ENCODE peak calls at places on chromosomes 13 and 19, in ten cellular contexts. F is stomach; I is adrenal gland; E is CD8-positive, alpha-beta memory T cell; Q is HCT116; W is uterus; A is left ventricle myocardium inferior; T is DND-41; G is testis; Y is IMR-90. U is an unnamed sample. For H3K4me1, the result is how much of the 10 kb centered on the place peaks cover.

GRCh38 chr13:112971288-112971643 is 2.3 kb downstream of the MCF2L start:
- DNase-seq in F (no peak), I (no peak), E (no peak), Q (no peak), W (no peak), A (no peak), T (no peak), G (no peak), Y (no peak), U (no peak)

GRCh38 chr19:41886761-41887710 is 4.1 kb downstream of the ARHGEF1 start:
- DNase-seq in F (no peak), I (no peak), E (peak), Q (no peak), W (no peak), A (no peak), T (peak), G (no peak), Y (no peak), U (no peak)

GRCh38 chr13:107770541-107770940 is 444.8 kb downstream of the LIG4 start:
- DNase-seq in F (no peak), I (no peak), E (no peak), Q (no peak), W (no peak), A (no peak), T (no peak), G (no peak), Y (no peak), U (no peak)

GRCh38 chr19:52492201-52492960 is 35.1 kb upstream of the ZNF808 start:
- DNase-seq in F (no peak), I (no peak), E (no peak), Q (no peak), W (no peak), A (no peak), T (peak), G (peak), Y (no peak), U (no peak)

GRCh38 chr13:60647547-60647946 is 250.5 kb downstream of the TDRD3 start:
- DNase-seq in F (no peak), I (no peak), E (no peak), Q (no peak), W (no peak), A (no peak), T (no peak), G (no peak), Y (no peak), U (no peak)

GRCh38 chr13:99995503-99996176 is 14.1 kb downstream of the ZIC2 start:
- DNase-seq in F (no peak), I (no peak), E (no peak), Q (no peak), W (no peak), A (no peak), T (no peak), G (no peak), Y (no peak), U (no peak)

GRCh38 chr13:85597790-85598500 is 201.3 kb downstream of the SLITRK6 start:
- DNase-seq in F (no peak), I (no peak), E (no peak), Q (no peak), W (no peak), A (no peak), T (no peak), G (no peak), Y (peak), U (no peak)

GRCh38 chr13:64471916-64472315 is 2758.2 kb downstream of the PCDH9 start:
- DNase-seq in F (no peak), I (no peak), E (no peak), Q (peak), W (no peak), A (no peak), T (no peak), G (no peak), Y (peak), U (peak)

GRCh38 chr19:16161848-16162247 is 11.5 kb downstream of the CIB3 start:
- DNase-seq in F (no peak), I (no peak), E (no peak), Q (peak), W (no peak), A (no peak), T (no peak), G (no peak), Y (peak), U (peak)

GRCh38 chr19:23800281-23800680 is 41.6 kb upstream of the ZNF681 start:
- DNase-seq in F (no peak), I (no peak), E (no peak), Q (no peak), W (no peak), A (no peak), T (no peak), G (no peak), Y (no peak), U (no peak)

GRCh38 chr13:71786815-71787214 is 80.2 kb downstream of the DACH1 start:
- DNase-seq in F (no peak), I (no peak), E (no peak), Q (no peak), W (no peak), A (no peak), T (no peak), G (no peak), Y (no peak), U (no peak)

GRCh38 chr13:30465541-30466357 is at the start of gene HMGB1:
- DNase-seq in F (peak), I (peak), E (peak), Q (peak), W (peak), A (peak), T (peak), G (peak), Y (peak), U (peak)

GRCh38 chr13:28100149-28101121 is at the start of gene FLT3:
- DNase-seq in F (peak), I (no peak), E (peak), Q (peak), W (no peak), A (peak), T (peak), G (peak), Y (peak), U (peak)

GRCh38 chr19:53664152-53664551 is 32.4 kb downstream of the DPRX start:
- DNase-seq in F (no peak), I (no peak), E (no peak), Q (no peak), W (no peak), A (no peak), T (no peak), G (no peak), Y (no peak), U (no peak)

GRCh38 chr13:108734676-108735075 is 105.3 kb downstream of the MYO16 start:
- DNase-seq in F (no peak), I (no peak), E (no peak), Q (peak), W (no peak), A (no peak), T (no peak), G (peak), Y (no peak), U (no peak)

GRCh38 chr13:51605698-51606097 is 21.4 kb downstream of the WDFY2 start:
- DNase-seq in F (no peak), I (no peak), E (no peak), Q (no peak), W (no peak), A (no peak), T (no peak), G (no peak), Y (no peak), U (no peak)

GRCh38 chr19:19146865-19147264 is 8.6 kb upstream of the TMEM161A start:
- DNase-seq in F (no peak), I (no peak), E (no peak), Q (no peak), W (no peak), A (no peak), T (no peak), G (no peak), Y (no peak), U (no peak)

GRCh38 chr19:995051-995827 is 5.0 kb upstream of the GRIN3B start:
- DNase-seq in F (no peak), I (no peak), E (no peak), Q (no peak), W (no peak), A (no peak), T (no peak), G (no peak), Y (no peak), U (no peak)

GRCh38 chr13:100403675-100404074 is 184.9 kb downstream of the GGACT start:
- DNase-seq in F (no peak), I (no peak), E (no peak), Q (no peak), W (no peak), A (no peak), T (peak), G (no peak), Y (no peak), U (no peak)

GRCh38 chr13:113926951-113927660 is 46.8 kb downstream of the C13orf46 start:
- DNase-seq in F (peak), I (peak), E (no peak), Q (no peak), W (no peak), A (peak), T (no peak), G (peak), Y (no peak), U (no peak)

GRCh38 chr13:50757021-50757420 is 86.5 kb downstream of the DLEU7 start:
- DNase-seq in F (no peak), I (no peak), E (no peak), Q (no peak), W (no peak), A (no peak), T (no peak), G (no peak), Y (no peak), U (no peak)

GRCh38 chr19:12983561-12984142 is 11.6 kb upstream of the NFIX start:
- DNase-seq in F (peak), I (peak), E (peak), Q (peak), W (peak), A (peak), T (peak), G (peak), Y (peak), U (peak)

GRCh38 chr19:4063369-4064072 is 3.2 kb downstream of the ZBTB7A start:
- DNase-seq in F (no peak), I (peak), E (no peak), Q (no peak), W (no peak), A (no peak), T (no peak), G (no peak), Y (no peak), U (no peak)
- H3K4me1 ChIP-seq in F (half or more), I (half or more), E (half or more), Q (half or more), W (under half), A (half or more), T (under half), G (half or more), Y (under half), U (under half)

DNA sequence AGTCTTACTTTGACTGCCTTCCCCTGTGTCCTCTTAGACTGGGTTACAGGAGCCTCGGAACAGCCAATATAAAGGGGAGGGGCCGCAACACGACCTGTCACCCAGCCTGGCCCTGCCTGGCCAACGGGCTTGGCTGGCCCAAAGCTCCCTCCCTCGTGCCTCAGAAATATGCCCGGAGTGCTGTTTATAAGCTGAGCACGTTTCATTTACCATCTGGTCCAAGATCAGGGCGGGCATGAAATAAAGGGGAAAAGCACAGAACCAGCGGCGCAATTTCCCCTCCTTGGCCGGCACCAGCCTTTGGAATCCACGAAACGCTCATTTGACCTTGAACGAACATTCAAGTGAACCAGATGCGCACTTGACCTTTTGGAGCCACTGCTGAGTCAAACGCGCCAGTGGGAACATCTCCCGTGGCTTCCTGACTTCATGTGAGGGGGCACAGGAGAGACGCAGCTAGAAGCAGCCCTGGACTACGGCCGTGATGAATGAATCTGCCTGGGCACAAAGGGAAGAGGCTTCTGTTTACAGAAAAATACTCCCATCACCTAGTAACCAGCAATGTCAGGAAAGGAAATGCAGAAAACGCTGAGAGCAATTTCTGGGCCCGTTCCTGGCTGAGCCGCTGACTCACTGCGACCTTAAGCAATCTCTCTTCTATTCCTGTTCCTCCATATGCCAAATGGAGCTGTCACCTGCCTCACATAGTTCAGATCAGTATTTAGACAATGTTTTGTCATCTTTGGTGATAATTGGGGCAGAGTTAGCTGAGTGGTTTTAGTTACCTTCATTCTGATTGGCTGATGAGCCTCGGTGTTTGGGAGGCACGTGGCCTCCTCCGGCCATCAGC is 53.3 kb downstream of the RFX2 start:
- DNase-seq in F (peak), I (peak), E (no peak), Q (no peak), W (peak), A (peak), T (no peak), G (peak), Y (peak), U (peak)
- H3K4me1 ChIP-seq in F (half or more), I (under half), E (under half), Q (under half), W (under half), A (half or more), T (under half), G (under half), Y (under half), U (under half)

GRCh38 chr13:79786176-79786575 is 305.2 kb downstream of the NDFIP2 start:
- DNase-seq in F (no peak), I (no peak), E (no peak), Q (no peak), W (no peak), A (no peak), T (no peak), G (no peak), Y (no peak), U (no peak)
- H3K4me1 ChIP-seq in F (under half), I (under half), E (under half), Q (under half), W (under half), A (under half), T (under half), G (under half), Y (under half), U (under half)

DNA sequence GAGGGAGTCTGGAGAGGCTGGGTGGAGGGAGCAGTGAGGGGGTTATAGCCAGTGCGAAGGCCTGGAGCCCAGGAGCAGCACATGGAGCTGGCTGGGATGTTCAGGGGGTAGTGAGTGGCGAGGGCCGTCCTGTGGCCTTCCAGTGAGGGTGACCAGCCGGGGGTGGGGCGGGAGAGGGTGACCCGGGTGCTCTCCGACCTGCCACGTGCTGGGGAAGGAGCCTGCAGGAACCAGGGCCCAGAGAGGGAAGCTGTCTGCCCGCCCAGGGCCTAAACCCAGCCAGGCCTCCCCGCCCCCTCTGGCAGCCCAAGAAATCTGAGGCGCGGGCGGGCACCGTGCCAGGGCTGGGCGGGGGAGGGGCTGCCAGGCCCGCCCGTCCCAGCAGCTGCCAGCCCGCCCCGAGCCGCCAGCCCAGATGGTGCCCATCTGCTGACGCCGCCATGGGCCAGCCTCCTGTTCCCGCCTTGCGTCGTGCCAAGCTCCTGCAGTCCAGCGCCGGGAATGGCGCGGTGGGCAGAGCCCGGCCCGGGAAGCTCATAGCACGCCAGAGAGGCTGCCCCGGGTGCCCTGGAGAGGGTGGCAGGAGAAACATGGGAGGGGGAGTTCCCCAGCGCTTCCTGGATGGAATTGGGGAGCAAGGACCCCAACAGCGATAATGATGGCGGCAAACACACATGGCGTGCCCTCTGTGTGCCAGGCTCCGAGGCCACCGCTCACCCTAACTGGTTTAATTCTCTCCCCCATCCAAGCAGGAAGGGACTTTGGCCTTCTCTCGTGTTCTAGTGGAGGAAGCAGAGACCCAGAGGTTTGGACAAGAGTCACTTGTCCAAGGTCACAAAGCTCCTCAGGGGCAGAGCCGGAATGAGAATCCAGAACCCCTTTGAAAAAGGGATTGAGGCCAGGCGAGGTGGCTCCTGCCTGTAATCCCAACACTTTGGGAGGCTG is 21.5 kb downstream of the NFIC start:
- DNase-seq in F (peak), I (peak), E (no peak), Q (no peak), W (peak), A (peak), T (no peak), G (peak), Y (peak), U (no peak)
- H3K4me1 ChIP-seq in F (half or more), I (half or more), E (under half), Q (under half), W (half or more), A (half or more), T (under half), G (half or more), Y (under half), U (under half)

GRCh38 chr19:47470447-47471195 is 1.1 kb downstream of the SLC8A2 start:
- DNase-seq in F (no peak), I (no peak), E (no peak), Q (no peak), W (no peak), A (no peak), T (no peak), G (no peak), Y (no peak), U (no peak)

GRCh38 chr19:47469719-47470118 is 2.0 kb downstream of the SLC8A2 start:
- DNase-seq in F (no peak), I (no peak), E (no peak), Q (no peak), W (no peak), A (no peak), T (no peak), G (no peak), Y (no peak), U (no peak)

GRCh38 chr19:47469419-47469700 is 2.3 kb downstream of the SLC8A2 start:
- DNase-seq in F (no peak), I (no peak), E (no peak), Q (no peak), W (no peak), A (no peak), T (no peak), G (no peak), Y (no peak), U (no peak)

GRCh38 chr19:47465957-47466356 is 5.7 kb downstream of the SLC8A2 start:
- DNase-seq in F (no peak), I (no peak), E (no peak), Q (no peak), W (no peak), A (no peak), T (no peak), G (no peak), Y (no peak), U (no peak)

DNA sequence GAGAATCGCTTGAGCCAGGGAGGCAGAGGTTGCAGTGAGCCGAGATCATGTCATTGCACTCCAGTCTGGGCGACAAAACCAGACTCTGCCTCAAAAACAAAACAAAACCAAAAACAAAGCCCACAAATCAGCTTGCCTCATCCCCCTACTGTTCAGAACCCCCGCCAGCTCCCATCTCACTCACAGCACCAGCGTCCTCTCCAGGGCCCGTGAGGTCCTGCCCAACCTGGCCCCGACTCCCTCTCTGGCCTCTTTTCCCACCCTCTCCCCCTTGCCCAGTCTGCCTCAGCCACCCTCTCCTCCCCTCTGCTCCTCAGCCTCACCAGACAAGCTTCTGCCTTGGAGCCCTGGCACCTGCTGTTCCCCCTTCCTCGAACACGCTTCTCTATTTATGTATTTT is 3.8 kb downstream of the SLC8A2 start:
- DNase-seq in F (no peak), I (no peak), E (no peak), Q (no peak), W (no peak), A (no peak), T (no peak), G (no peak), Y (no peak), U (no peak)
- H3K4me1 ChIP-seq in F (under half), I (under half), E (under half), Q (under half), W (under half), A (under half), T (under half), G (under half), Y (under half), U (under half)

GRCh38 chr13:35855531-35856019 is 275.6 kb downstream of the DCLK1 start:
- DNase-seq in F (no peak), I (no peak), E (no peak), Q (peak), W (no peak), A (no peak), T (no peak), G (no peak), Y (no peak), U (no peak)
- H3K4me1 ChIP-seq in F (under half), I (under half), E (under half), Q (under half), W (under half), A (under half), T (under half), G (under half), Y (under half), U (under half)

DNA sequence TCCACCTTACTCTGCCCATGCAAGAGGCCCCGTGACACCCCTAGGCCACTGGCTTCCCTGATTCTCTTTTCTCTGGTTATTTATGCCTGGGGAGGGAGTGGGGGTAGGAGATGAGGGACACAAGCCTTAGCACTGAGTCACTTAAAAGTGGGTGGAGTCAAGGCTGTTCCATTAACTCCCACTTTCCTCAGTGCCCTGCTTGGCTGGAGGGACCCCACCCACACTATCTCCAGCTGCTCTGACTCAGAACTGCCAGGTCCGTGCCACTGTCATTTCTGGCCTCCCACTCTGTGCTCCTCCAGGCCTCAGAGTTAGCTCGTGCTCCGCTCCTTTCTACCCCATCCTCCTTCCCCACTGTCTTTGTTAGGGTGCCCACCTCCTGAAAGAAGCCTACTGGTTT is 113.4 kb upstream of the UQCRFS1 start:
- DNase-seq in F (no peak), I (no peak), E (no peak), Q (no peak), W (no peak), A (no peak), T (no peak), G (no peak), Y (no peak), U (no peak)
- H3K4me1 ChIP-seq in F (under half), I (under half), E (under half), Q (under half), W (under half), A (under half), T (under half), G (under half), Y (under half), U (under half)